ENCODE peak calls at places on chromosomes 4 and X, in nine cellular contexts. One of them, this sample, is unnamed.
A peak's percentile ranks its signal among the peaks of the same experiment; 100 is the strongest.

GRCh38 chrX:47180346-47180745 is 13.3 kb upstream of the UBA1 start:
- DNase-seq in HAP-1: no peak
- DNase-seq in T-helper 2 cell: no peak
- DNase-seq in T-cell: no peak
- DNase-seq in CD4-positive, alpha-beta memory T cell: no peak
- DNase-seq in adipocyte: no peak
- DNase-seq in progenitor cell of endocrine pancreas: no peak
- DNase-seq in activated CD8-positive, alpha-beta memory T cell treated with anti-CD3 and anti-CD28 coated beads for 48 hours: no peak
- DNase-seq in stimulated activated CD4-positive, alpha-beta T cell treated with anti-CD3 and anti-CD28 coated beads, Interleukin-15, amount 100 ng/mL, for 1 hour: no peak
- DNase-seq in this sample: no peak

GRCh38 chr4:13536607-13537006 is 7.7 kb downstream of the NKX3-2 start:
- DNase-seq in activated CD8-positive, alpha-beta memory T cell treated with anti-CD3 and anti-CD28 coated beads for 48 hours: no peak
- DNase-seq in T-helper 2 cell: no peak
- DNase-seq in stimulated activated CD4-positive, alpha-beta T cell treated with anti-CD3 and anti-CD28 coated beads, Interleukin-15, amount 100 ng/mL, for 1 hour: no peak
- DNase-seq in CD4-positive, alpha-beta memory T cell: no peak
- DNase-seq in adipocyte: no peak
- DNase-seq in T-cell: no peak
- DNase-seq in progenitor cell of endocrine pancreas: no peak
- DNase-seq in HAP-1: no peak
- DNase-seq in this sample: peak; percentile 11

GRCh38 chr4:145554691-145555090 is 64.5 kb upstream of the MMAA start:
- DNase-seq in stimulated activated CD4-positive, alpha-beta T cell treated with anti-CD3 and anti-CD28 coated beads, Interleukin-15, amount 100 ng/mL, for 1 hour: no peak
- DNase-seq in progenitor cell of endocrine pancreas: no peak
- DNase-seq in adipocyte: no peak
- DNase-seq in T-helper 2 cell: no peak
- DNase-seq in HAP-1: no peak
- DNase-seq in activated CD8-positive, alpha-beta memory T cell treated with anti-CD3 and anti-CD28 coated beads for 48 hours: no peak
- DNase-seq in CD4-positive, alpha-beta memory T cell: no peak
- DNase-seq in T-cell: no peak
- DNase-seq in this sample: no peak

GRCh38 chrX:131812847-131813825 is 210.0 kb upstream of the STK26 start:
- DNase-seq in HAP-1: no peak
- DNase-seq in stimulated activated CD4-positive, alpha-beta T cell treated with anti-CD3 and anti-CD28 coated beads, Interleukin-15, amount 100 ng/mL, for 1 hour: peak; percentile 47
- DNase-seq in adipocyte: peak; percentile 37
- DNase-seq in T-cell: peak; percentile 86
- DNase-seq in CD4-positive, alpha-beta memory T cell: peak; percentile 93
- DNase-seq in progenitor cell of endocrine pancreas: no peak
- DNase-seq in T-helper 2 cell: peak; percentile 82
- DNase-seq in activated CD8-positive, alpha-beta memory T cell treated with anti-CD3 and anti-CD28 coated beads for 48 hours: peak; percentile 50
- DNase-seq in this sample: peak; percentile 81

GRCh38 chrX:132165651-132166050 is 37.8 kb upstream of the FRMD7 start:
- DNase-seq in HAP-1: no peak
- DNase-seq in T-helper 2 cell: no peak
- DNase-seq in progenitor cell of endocrine pancreas: no peak
- DNase-seq in activated CD8-positive, alpha-beta memory T cell treated with anti-CD3 and anti-CD28 coated beads for 48 hours: no peak
- DNase-seq in T-cell: no peak
- DNase-seq in adipocyte: peak; percentile 27
- DNase-seq in CD4-positive, alpha-beta memory T cell: no peak
- DNase-seq in stimulated activated CD4-positive, alpha-beta T cell treated with anti-CD3 and anti-CD28 coated beads, Interleukin-15, amount 100 ng/mL, for 1 hour: no peak
- DNase-seq in this sample: no peak

GRCh38 chr4:176784816-176785215 is 7.9 kb downstream of the VEGFC start:
- DNase-seq in stimulated activated CD4-positive, alpha-beta T cell treated with anti-CD3 and anti-CD28 coated beads, Interleukin-15, amount 100 ng/mL, for 1 hour: no peak
- DNase-seq in HAP-1: no peak
- DNase-seq in CD4-positive, alpha-beta memory T cell: no peak
- DNase-seq in activated CD8-positive, alpha-beta memory T cell treated with anti-CD3 and anti-CD28 coated beads for 48 hours: no peak
- DNase-seq in T-helper 2 cell: no peak
- DNase-seq in T-cell: no peak
- DNase-seq in progenitor cell of endocrine pancreas: no peak
- DNase-seq in adipocyte: no peak
- DNase-seq in this sample: no peak

GRCh38 chrX:119655125-119655524 is 37.8 kb downstream of the SEPTIN6 start:
- DNase-seq in adipocyte: peak; percentile 77
- DNase-seq in CD4-positive, alpha-beta memory T cell: peak; percentile 41
- DNase-seq in progenitor cell of endocrine pancreas: no peak
- DNase-seq in stimulated activated CD4-positive, alpha-beta T cell treated with anti-CD3 and anti-CD28 coated beads, Interleukin-15, amount 100 ng/mL, for 1 hour: peak; percentile 40
- DNase-seq in HAP-1: no peak
- DNase-seq in T-cell: no peak
- DNase-seq in activated CD8-positive, alpha-beta memory T cell treated with anti-CD3 and anti-CD28 coated beads for 48 hours: peak; percentile 42
- DNase-seq in T-helper 2 cell: peak; percentile 12
- DNase-seq in this sample: no peak

GRCh38 chr4:91064157-91064853 is 937.1 kb downstream of the CCSER1 start:
- DNase-seq in T-cell: no peak
- DNase-seq in T-helper 2 cell: no peak
- DNase-seq in activated CD8-positive, alpha-beta memory T cell treated with anti-CD3 and anti-CD28 coated beads for 48 hours: no peak
- DNase-seq in HAP-1: peak; percentile 81
- DNase-seq in stimulated activated CD4-positive, alpha-beta T cell treated with anti-CD3 and anti-CD28 coated beads, Interleukin-15, amount 100 ng/mL, for 1 hour: no peak
- DNase-seq in progenitor cell of endocrine pancreas: no peak
- DNase-seq in adipocyte: no peak
- DNase-seq in CD4-positive, alpha-beta memory T cell: no peak
- DNase-seq in this sample: no peak

GRCh38 chr4:182240161-182241130 is 2.8 kb upstream of the TENM3 start:
- DNase-seq in HAP-1: peak; percentile 32
- DNase-seq in CD4-positive, alpha-beta memory T cell: no peak
- DNase-seq in progenitor cell of endocrine pancreas: no peak
- DNase-seq in T-helper 2 cell: no peak
- DNase-seq in stimulated activated CD4-positive, alpha-beta T cell treated with anti-CD3 and anti-CD28 coated beads, Interleukin-15, amount 100 ng/mL, for 1 hour: no peak
- DNase-seq in T-cell: no peak
- DNase-seq in activated CD8-positive, alpha-beta memory T cell treated with anti-CD3 and anti-CD28 coated beads for 48 hours: no peak
- DNase-seq in adipocyte: peak; percentile 63
- DNase-seq in this sample: no peak

GRCh38 chrX:100083146-100083715 is 326.8 kb downstream of the PCDH19 start:
- DNase-seq in adipocyte: no peak
- DNase-seq in activated CD8-positive, alpha-beta memory T cell treated with anti-CD3 and anti-CD28 coated beads for 48 hours: no peak
- DNase-seq in stimulated activated CD4-positive, alpha-beta T cell treated with anti-CD3 and anti-CD28 coated beads, Interleukin-15, amount 100 ng/mL, for 1 hour: no peak
- DNase-seq in progenitor cell of endocrine pancreas: no peak
- DNase-seq in HAP-1: peak; percentile 75
- DNase-seq in T-cell: no peak
- DNase-seq in T-helper 2 cell: no peak
- DNase-seq in CD4-positive, alpha-beta memory T cell: no peak
- DNase-seq in this sample: no peak

GRCh38 chrX:106802388-106803275 is at the start of gene TBC1D8B:
- DNase-seq in adipocyte: peak; percentile 91
- DNase-seq in HAP-1: peak; percentile 90
- DNase-seq in T-cell: peak; percentile 10
- DNase-seq in activated CD8-positive, alpha-beta memory T cell treated with anti-CD3 and anti-CD28 coated beads for 48 hours: no peak
- DNase-seq in T-helper 2 cell: peak; percentile 61
- DNase-seq in progenitor cell of endocrine pancreas: peak; percentile 48
- DNase-seq in stimulated activated CD4-positive, alpha-beta T cell treated with anti-CD3 and anti-CD28 coated beads, Interleukin-15, amount 100 ng/mL, for 1 hour: no peak
- DNase-seq in CD4-positive, alpha-beta memory T cell: peak; percentile 20
- DNase-seq in this sample: peak; percentile 40

GRCh38 chr4:38782452-38783108 is at the start of gene TLR10:
- DNase-seq in stimulated activated CD4-positive, alpha-beta T cell treated with anti-CD3 and anti-CD28 coated beads, Interleukin-15, amount 100 ng/mL, for 1 hour: no peak
- DNase-seq in HAP-1: peak; percentile 70
- DNase-seq in adipocyte: peak; percentile 77
- DNase-seq in T-cell: no peak
- DNase-seq in CD4-positive, alpha-beta memory T cell: peak; percentile 50
- DNase-seq in progenitor cell of endocrine pancreas: peak; percentile 23
- DNase-seq in T-helper 2 cell: peak; percentile 62
- DNase-seq in activated CD8-positive, alpha-beta memory T cell treated with anti-CD3 and anti-CD28 coated beads for 48 hours: no peak
- DNase-seq in this sample: peak; percentile 52

GRCh38 chr4:6107114-6107791 is 89.0 kb upstream of the C4orf50 start:
- DNase-seq in T-cell: no peak
- DNase-seq in HAP-1: no peak
- DNase-seq in adipocyte: no peak
- DNase-seq in activated CD8-positive, alpha-beta memory T cell treated with anti-CD3 and anti-CD28 coated beads for 48 hours: no peak
- DNase-seq in T-helper 2 cell: no peak
- DNase-seq in CD4-positive, alpha-beta memory T cell: no peak
- DNase-seq in stimulated activated CD4-positive, alpha-beta T cell treated with anti-CD3 and anti-CD28 coated beads, Interleukin-15, amount 100 ng/mL, for 1 hour: no peak
- DNase-seq in progenitor cell of endocrine pancreas: no peak
- DNase-seq in this sample: no peak

GRCh38 chrX:108033890-108034289 is 11.0 kb upstream of the VSIG1 start:
- DNase-seq in T-cell: no peak
- DNase-seq in T-helper 2 cell: no peak
- DNase-seq in stimulated activated CD4-positive, alpha-beta T cell treated with anti-CD3 and anti-CD28 coated beads, Interleukin-15, amount 100 ng/mL, for 1 hour: no peak
- DNase-seq in HAP-1: no peak
- DNase-seq in adipocyte: no peak
- DNase-seq in progenitor cell of endocrine pancreas: no peak
- DNase-seq in CD4-positive, alpha-beta memory T cell: no peak
- DNase-seq in activated CD8-positive, alpha-beta memory T cell treated with anti-CD3 and anti-CD28 coated beads for 48 hours: no peak
- DNase-seq in this sample: no peak

GRCh38 chr4:113256946-113257345 is 207.5 kb downstream of the ANK2 start:
- DNase-seq in adipocyte: no peak
- DNase-seq in T-cell: no peak
- DNase-seq in CD4-positive, alpha-beta memory T cell: no peak
- DNase-seq in activated CD8-positive, alpha-beta memory T cell treated with anti-CD3 and anti-CD28 coated beads for 48 hours: no peak
- DNase-seq in T-helper 2 cell: no peak
- DNase-seq in stimulated activated CD4-positive, alpha-beta T cell treated with anti-CD3 and anti-CD28 coated beads, Interleukin-15, amount 100 ng/mL, for 1 hour: no peak
- DNase-seq in progenitor cell of endocrine pancreas: no peak
- DNase-seq in HAP-1: no peak
- DNase-seq in this sample: no peak

GRCh38 chr4:4750187-4750586 is 109.3 kb upstream of the MSX1 start:
- DNase-seq in stimulated activated CD4-positive, alpha-beta T cell treated with anti-CD3 and anti-CD28 coated beads, Interleukin-15, amount 100 ng/mL, for 1 hour: no peak
- DNase-seq in HAP-1: no peak
- DNase-seq in adipocyte: no peak
- DNase-seq in activated CD8-positive, alpha-beta memory T cell treated with anti-CD3 and anti-CD28 coated beads for 48 hours: no peak
- DNase-seq in T-cell: no peak
- DNase-seq in CD4-positive, alpha-beta memory T cell: no peak
- DNase-seq in progenitor cell of endocrine pancreas: no peak
- DNase-seq in T-helper 2 cell: no peak
- DNase-seq in this sample: no peak

GRCh38 chr4:184114431-184114830 is 103.2 kb downstream of the ENPP6 start:
- DNase-seq in HAP-1: no peak
- DNase-seq in T-cell: no peak
- DNase-seq in activated CD8-positive, alpha-beta memory T cell treated with anti-CD3 and anti-CD28 coated beads for 48 hours: no peak
- DNase-seq in stimulated activated CD4-positive, alpha-beta T cell treated with anti-CD3 and anti-CD28 coated beads, Interleukin-15, amount 100 ng/mL, for 1 hour: no peak
- DNase-seq in CD4-positive, alpha-beta memory T cell: no peak
- DNase-seq in adipocyte: no peak
- DNase-seq in progenitor cell of endocrine pancreas: no peak
- DNase-seq in T-helper 2 cell: no peak
- DNase-seq in this sample: no peak

GRCh38 chrX:360496-361150 is 26.1 kb downstream of the PPP2R3B start:
- DNase-seq in stimulated activated CD4-positive, alpha-beta T cell treated with anti-CD3 and anti-CD28 coated beads, Interleukin-15, amount 100 ng/mL, for 1 hour: no peak
- DNase-seq in progenitor cell of endocrine pancreas: no peak
- DNase-seq in T-helper 2 cell: no peak
- DNase-seq in T-cell: no peak
- DNase-seq in HAP-1: no peak
- DNase-seq in adipocyte: no peak
- DNase-seq in activated CD8-positive, alpha-beta memory T cell treated with anti-CD3 and anti-CD28 coated beads for 48 hours: no peak
- DNase-seq in CD4-positive, alpha-beta memory T cell: no peak
- DNase-seq in this sample: no peak

GRCh38 chr4:55251352-55251751 is 94.7 kb upstream of the SRD5A3 start:
- DNase-seq in activated CD8-positive, alpha-beta memory T cell treated with anti-CD3 and anti-CD28 coated beads for 48 hours: no peak
- DNase-seq in HAP-1: no peak
- DNase-seq in T-helper 2 cell: no peak
- DNase-seq in adipocyte: no peak
- DNase-seq in CD4-positive, alpha-beta memory T cell: no peak
- DNase-seq in stimulated activated CD4-positive, alpha-beta T cell treated with anti-CD3 and anti-CD28 coated beads, Interleukin-15, amount 100 ng/mL, for 1 hour: no peak
- DNase-seq in T-cell: no peak
- DNase-seq in progenitor cell of endocrine pancreas: no peak
- DNase-seq in this sample: no peak

GRCh38 chrX:109632906-109633504 is 8.0 kb upstream of the KCNE5 start:
- DNase-seq in adipocyte: peak; percentile 51
- DNase-seq in HAP-1: peak; percentile 64
- DNase-seq in activated CD8-positive, alpha-beta memory T cell treated with anti-CD3 and anti-CD28 coated beads for 48 hours: no peak
- DNase-seq in T-cell: no peak
- DNase-seq in stimulated activated CD4-positive, alpha-beta T cell treated with anti-CD3 and anti-CD28 coated beads, Interleukin-15, amount 100 ng/mL, for 1 hour: no peak
- DNase-seq in progenitor cell of endocrine pancreas: peak; percentile 18
- DNase-seq in CD4-positive, alpha-beta memory T cell: no peak
- DNase-seq in T-helper 2 cell: no peak
- DNase-seq in this sample: no peak

GRCh38 chrX:148609766-148610698 is 109.6 kb downstream of the AFF2 start:
- DNase-seq in adipocyte: no peak
- DNase-seq in CD4-positive, alpha-beta memory T cell: no peak
- DNase-seq in progenitor cell of endocrine pancreas: no peak
- DNase-seq in HAP-1: peak; percentile 52
- DNase-seq in T-cell: no peak
- DNase-seq in stimulated activated CD4-positive, alpha-beta T cell treated with anti-CD3 and anti-CD28 coated beads, Interleukin-15, amount 100 ng/mL, for 1 hour: no peak
- DNase-seq in activated CD8-positive, alpha-beta memory T cell treated with anti-CD3 and anti-CD28 coated beads for 48 hours: no peak
- DNase-seq in T-helper 2 cell: no peak
- DNase-seq in this sample: peak; percentile 26

This sample was measured in B cell.